ENCODE peak calls at places on chromosomes 11 and 22, in six cellular contexts. Y is K562, V is HCT116, C is H1, W is HepG2, M is GM12878. R is an unnamed sample.

GRCh38 chr11:69799582-69799981 is 19.6 kb downstream of the FGF3 start:
- DNase-seq in W (peak; percentile 23), M (no peak), Y (peak; percentile 67), V (peak; percentile 84), C (no peak), R (peak; percentile 70)

GRCh38 chr11:26227311-26227710 is 104.6 kb upstream of the ANO3 start:
- DNase-seq in Y (no peak), M (peak; percentile 24), C (no peak), V (no peak), W (peak; percentile 4), R (peak; percentile 3)

GRCh38 chr11:67379061-67380058 is 6.0 kb upstream of the CLCF1 start:
- DNase-seq in Y (peak; percentile 75), C (no peak), M (no peak), V (no peak), W (no peak), R (no peak)

GRCh38 chr11:46285173-46285572 is 7.7 kb downstream of the CREB3L1 start:
- DNase-seq in Y (no peak), C (no peak), W (no peak), M (no peak), V (no peak), R (no peak)

GRCh38 chr11:120235024-120235628 is 4.8 kb upstream of the POU2F3 start:
- DNase-seq in C (peak; percentile 92), W (peak; percentile 66), Y (peak; percentile 82), M (no peak), V (peak; percentile 64), R (peak; percentile 81)

GRCh38 chr11:83293436-83293732 is 7.2 kb upstream of the CCDC90B start:
- DNase-seq in M (no peak), W (no peak), Y (no peak), C (no peak), V (no peak), R (no peak)

GRCh38 chr11:111393096-111393495 is 14.0 kb upstream of the POU2AF1 start:
- DNase-seq in V (no peak), M (no peak), W (no peak), Y (no peak), C (no peak), R (no peak)

GRCh38 chr22:30279389-30279788 is 9.9 kb downstream of the CASTOR1 start:
- DNase-seq in C (no peak), M (no peak), V (no peak), Y (no peak), W (no peak), R (no peak)

GRCh38 chr11:15912825-15913224 is 443.5 kb downstream of the SOX6 start:
- DNase-seq in M (no peak), V (no peak), Y (no peak), C (no peak), W (no peak), R (no peak)

GRCh38 chr11:113457784-113458183 is 17.4 kb downstream of the DRD2 start:
- DNase-seq in M (no peak), C (peak; percentile 63), W (no peak), V (no peak), Y (no peak), R (peak; percentile 28)

GRCh38 chr11:2799881-2800654 is 85.5 kb downstream of the CDKN1C start:
- DNase-seq in M (no peak), W (no peak), C (peak; percentile 40), V (no peak), Y (peak; percentile 77), R (peak; percentile 8)

GRCh38 chr11:70281114-70281729 is 10.7 kb downstream of the PPFIA1 start:
- DNase-seq in Y (no peak), C (no peak), V (no peak), M (no peak), W (no peak), R (no peak)

GRCh38 chr22:37172266-37173245 is 15.5 kb downstream of the C1QTNF6 start:
- DNase-seq in M (no peak), Y (no peak), V (no peak), W (no peak), C (no peak), R (no peak)

GRCh38 chr11:100354736-100355135 is 332.4 kb upstream of the ARHGAP42 start:
- DNase-seq in Y (no peak), M (no peak), C (no peak), V (no peak), W (no peak), R (no peak)

GRCh38 chr22:48089601-48090331 is 1327.3 kb downstream of the TBC1D22A start:
- DNase-seq in V (no peak), C (no peak), M (no peak), Y (peak; percentile 10), W (no peak), R (no peak)

GRCh38 chr11:132894598-132894997 is 637.7 kb downstream of the OPCML start:
- DNase-seq in Y (no peak), W (no peak), M (no peak), C (no peak), V (no peak), R (no peak)

GRCh38 chr11:124804884-124805283 is 4.7 kb upstream of the MSANTD2 start:
- DNase-seq in V (no peak), Y (peak; percentile 11), M (no peak), W (no peak), C (no peak), R (no peak)

GRCh38 chr22:19524170-19525115 is at the start of gene CLDN5:
- DNase-seq in M (no peak), C (peak; percentile 89), W (no peak), V (no peak), Y (no peak), R (no peak)

GRCh38 chr11:20049231-20049630 is 111.0 kb downstream of the DBX1 start:
- DNase-seq in C (no peak), W (no peak), V (no peak), Y (no peak), M (no peak), R (no peak)

GRCh38 chr11:74072286-74072685 is 63.4 kb upstream of the UCP3 start:
- DNase-seq in W (no peak), V (no peak), Y (no peak), C (no peak), M (peak; percentile 2), R (no peak)

GRCh38 chr11:2459796-2460531 is 15.2 kb downstream of the KCNQ1 start:
- DNase-seq in C (no peak), M (no peak), V (no peak), W (no peak), Y (no peak), R (no peak)

GRCh38 chr11:2911088-2912037 is 17.9 kb downstream of the PHLDA2 start:
- DNase-seq in W (no peak), M (no peak), V (no peak), Y (no peak), C (no peak), R (no peak)

GRCh38 chr11:122556605-122557004 is 98.9 kb upstream of the UBASH3B start:
- DNase-seq in W (no peak), Y (no peak), M (no peak), V (no peak), C (peak; percentile 81), R (no peak)
- TF ChIP-seq ZNF274 in W (no peak), Y (no peak), M (no peak), V (no peak), C (no peak), R (no peak)

DNA sequence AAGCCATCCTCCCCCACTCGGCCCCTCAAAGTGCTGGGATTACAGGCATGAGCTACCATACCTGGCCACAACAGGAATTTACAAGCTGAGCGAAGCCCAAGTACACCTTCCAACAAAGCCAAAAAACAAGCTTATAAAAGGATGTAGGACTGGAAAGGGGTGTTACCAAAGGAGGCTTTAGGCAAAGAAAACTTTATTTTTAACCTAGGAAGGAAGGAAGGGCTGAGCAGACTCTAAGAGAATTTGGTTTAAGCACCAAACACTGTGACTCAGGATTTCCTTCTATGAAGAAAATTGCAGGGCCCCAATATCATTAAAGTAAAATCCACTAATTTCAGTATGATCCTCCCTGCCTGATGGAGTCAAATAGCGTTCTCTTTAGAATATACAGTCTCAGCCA is 12.1 kb downstream of the DENND5A start:
- DNase-seq in Y (no peak), V (no peak), M (no peak), C (no peak), W (no peak), R (no peak)
- TF ChIP-seq ZNF274 in Y (no peak), V (no peak), M (no peak), C (no peak), W (no peak), R (no peak)

DNA sequence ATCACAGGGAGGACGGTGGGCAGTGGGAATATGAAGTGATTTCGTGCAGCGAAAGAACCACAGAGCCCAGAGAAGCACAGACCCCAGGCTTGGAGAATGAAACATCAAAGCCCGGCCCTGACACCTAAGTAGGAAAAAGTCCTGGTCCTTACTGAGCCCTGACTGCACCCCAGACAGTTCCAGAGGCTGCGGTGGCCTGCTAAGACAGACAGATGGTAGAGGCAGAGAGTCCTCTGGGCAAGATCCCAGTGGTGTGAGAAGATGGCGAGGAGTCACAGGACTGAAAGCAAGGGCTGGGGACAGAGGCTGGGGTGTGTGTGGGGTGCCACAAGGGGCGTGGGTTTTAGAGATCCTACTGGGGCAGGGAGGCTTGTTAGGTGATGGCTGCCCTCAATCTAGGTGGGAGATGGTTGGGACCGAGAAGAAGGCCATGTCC is 3.7 kb downstream of the CBX6 start:
- DNase-seq in V (no peak), W (no peak), M (no peak), C (no peak), Y (no peak), R (no peak)
- TF ChIP-seq ZNF274 in V (no peak), W (no peak), M (no peak), C (no peak), Y (no peak), R (no peak)

GRCh38 chr22:45960477-45961386 is 16.2 kb downstream of the WNT7B start:
- DNase-seq in V (no peak), C (no peak), Y (no peak), W (no peak), M (no peak), R (no peak)

GRCh38 chr22:45958971-45959370 is 18.0 kb downstream of the WNT7B start:
- DNase-seq in M (no peak), V (no peak), C (no peak), Y (no peak), W (no peak), R (no peak)

GRCh38 chr22:45957826-45958225 is 19.1 kb downstream of the WNT7B start:
- DNase-seq in Y (no peak), V (no peak), M (no peak), W (no peak), C (no peak), R (no peak)

GRCh38 chr22:45961679-45962430 is 15.1 kb downstream of the WNT7B start:
- DNase-seq in Y (no peak), W (no peak), V (no peak), C (no peak), M (no peak), R (no peak)

DNA sequence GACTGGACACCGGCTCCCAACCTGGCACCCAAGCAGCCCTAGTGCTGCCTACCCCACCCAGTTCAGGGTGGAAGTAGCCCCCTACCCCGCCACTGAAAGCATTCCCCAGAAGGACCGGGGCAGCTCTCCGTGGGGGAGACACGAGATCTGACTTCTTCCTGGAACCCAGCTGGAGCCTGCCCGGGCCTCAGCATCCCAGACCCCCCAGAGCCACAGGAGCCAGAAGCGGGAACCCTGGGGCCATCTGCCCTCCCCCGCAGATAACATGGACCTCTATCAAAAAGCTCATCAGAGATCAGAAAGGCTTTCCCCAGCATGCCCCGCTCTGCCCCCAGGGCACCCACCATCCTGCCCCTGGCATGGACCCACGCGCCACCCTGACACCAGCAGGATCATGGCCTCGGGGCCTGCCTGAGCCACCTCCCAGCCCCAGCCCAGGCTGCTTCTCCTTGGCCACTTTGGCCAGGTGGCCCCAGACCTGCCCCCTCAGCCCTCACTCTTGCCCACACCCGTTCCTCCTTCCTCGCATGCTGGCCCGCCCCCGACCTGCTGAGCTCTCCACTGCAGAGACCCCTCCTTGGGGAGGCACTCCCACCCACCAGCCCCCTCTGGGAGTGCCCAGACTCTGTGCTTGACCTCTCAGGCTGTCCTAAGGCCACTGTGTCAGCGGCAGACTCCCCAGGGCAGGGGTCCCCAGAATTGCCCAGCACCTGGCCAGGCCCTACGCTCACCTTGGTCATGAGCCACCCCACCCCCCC is 17.1 kb downstream of the WNT7B start:
- DNase-seq in C (no peak), M (no peak), V (no peak), W (no peak), Y (no peak), R (no peak)
- TF ChIP-seq ZNF274 in C (no peak), M (no peak), V (no peak), W (no peak), Y (no peak), R (no peak)